ENCODE peak calls at places on chromosomes 12 and 14, in ten cellular contexts. H, O, Z, I, L, K, A, Y, P and M are unnamed samples.

GRCh38 chr12:30719060-30719459 is 23.4 kb upstream of the IPO8 start:
- DNase-seq in H (no peak), O (no peak), Z (no peak), I (no peak), L (peak; percentile 59), K (peak; percentile 34), A (no peak), Y (peak; percentile 79), P (no peak), M (peak; percentile 52)

GRCh38 chr14:22689186-22689585 is 45.0 kb upstream of the OR6J1 start:
- DNase-seq in H (no peak), O (no peak), Z (no peak), I (no peak), L (peak; percentile 90), K (peak; percentile 90), A (no peak), Y (peak; percentile 92), P (no peak), M (no peak)

GRCh38 chr12:91533366-91533765 is 350.7 kb upstream of the DCN start:
- DNase-seq in H (no peak), O (no peak), Z (no peak), I (no peak), L (no peak), K (no peak), A (no peak), Y (no peak), P (no peak), M (no peak)

GRCh38 chr12:120739821-120740613 is 14.4 kb downstream of the ACADS start:
- DNase-seq in H (no peak), O (no peak), Z (no peak), I (no peak), L (no peak), K (no peak), A (no peak), Y (no peak), P (no peak), M (no peak)

GRCh38 chr14:102280376-102280962 is 24.5 kb downstream of the MOK start:
- DNase-seq in H (no peak), O (no peak), Z (no peak), I (no peak), L (peak; percentile 82), K (peak; percentile 98), A (no peak), Y (peak; percentile 98), P (no peak), M (peak; percentile 78)

GRCh38 chr12:76413121-76413520 is 64.9 kb upstream of the BBS10 start:
- DNase-seq in H (no peak), O (no peak), Z (no peak), I (no peak), L (no peak), K (no peak), A (no peak), Y (no peak), P (no peak), M (no peak)

GRCh38 chr12:47147749-47148148 is 68.0 kb upstream of the AMIGO2 start:
- DNase-seq in H (no peak), O (no peak), Z (no peak), I (no peak), L (no peak), K (no peak), A (no peak), Y (peak; percentile 44), P (no peak), M (no peak)

GRCh38 chr12:9786726-9787339 is 26.1 kb upstream of the CD69 start:
- DNase-seq in H (no peak), O (no peak), Z (no peak), I (no peak), L (no peak), K (no peak), A (no peak), Y (no peak), P (no peak), M (no peak)

GRCh38 chr14:53249059-53249458 is 95.9 kb upstream of the DDHD1 start:
- DNase-seq in H (no peak), O (no peak), Z (no peak), I (no peak), L (peak; percentile 35), K (no peak), A (no peak), Y (no peak), P (no peak), M (no peak)

GRCh38 chr12:120266180-120266535 is 628 bp upstream of the PXN start:
- DNase-seq in H (no peak), O (no peak), Z (no peak), I (no peak), L (no peak), K (no peak), A (no peak), Y (no peak), P (no peak), M (no peak)

GRCh38 chr12:103632554-103633216 is 45.6 kb downstream of the STAB2 start:
- DNase-seq in H (no peak), O (peak; percentile 55), Z (peak; percentile 80), I (no peak), L (peak; percentile 36), K (peak; percentile 39), A (peak; percentile 31), Y (no peak), P (peak; percentile 72), M (peak; percentile 10)

DNA sequence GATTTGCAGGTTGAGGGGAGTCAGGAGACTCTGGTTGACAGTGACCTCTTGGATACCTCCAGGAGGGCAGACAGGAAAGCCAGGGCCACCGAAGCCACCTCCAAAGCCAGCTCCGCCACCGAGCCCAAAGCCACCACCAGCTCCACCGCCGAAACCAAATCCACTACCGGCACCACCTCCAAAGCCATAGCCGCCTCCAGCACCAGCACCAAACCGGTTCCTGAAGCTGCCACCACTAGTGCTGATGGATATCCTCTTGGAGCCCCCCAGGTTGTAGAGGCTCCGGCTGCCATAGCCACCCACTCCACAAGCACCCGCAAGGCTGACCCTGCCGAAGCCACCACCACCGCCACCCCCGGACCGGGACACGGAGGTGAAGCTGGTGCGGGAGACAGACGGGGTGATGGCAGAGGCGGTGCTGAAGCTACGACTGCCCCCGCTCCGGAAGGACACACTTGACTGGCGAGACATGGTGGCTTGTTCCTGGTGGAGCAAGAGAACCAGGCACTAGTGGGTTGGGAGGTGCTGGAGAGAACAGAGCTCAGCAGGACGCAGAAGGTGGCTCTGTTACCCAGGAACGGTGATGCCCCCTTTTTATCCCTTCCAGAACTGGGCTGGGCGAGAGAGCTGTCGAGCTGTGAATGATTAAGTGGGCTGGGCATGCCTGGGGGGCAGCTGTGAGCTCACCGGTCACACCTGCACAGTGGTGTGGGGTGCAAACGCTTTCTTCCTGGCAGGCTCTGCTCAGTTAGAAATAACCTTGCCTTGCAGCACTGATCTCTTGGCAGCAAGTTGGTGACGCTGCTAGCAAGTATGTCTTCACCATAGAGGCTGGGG is at the start of gene KRT5:
- DNase-seq in H (no peak), O (peak; percentile 7), Z (no peak), I (no peak), L (no peak), K (no peak), A (no peak), Y (no peak), P (no peak), M (no peak)
- TF ChIP-seq CTCF in H (no peak), O (no peak), Z (no peak), I (no peak), L (no peak), K (no peak), A (no peak), Y (no peak), P (no peak), M (no peak)

DNA sequence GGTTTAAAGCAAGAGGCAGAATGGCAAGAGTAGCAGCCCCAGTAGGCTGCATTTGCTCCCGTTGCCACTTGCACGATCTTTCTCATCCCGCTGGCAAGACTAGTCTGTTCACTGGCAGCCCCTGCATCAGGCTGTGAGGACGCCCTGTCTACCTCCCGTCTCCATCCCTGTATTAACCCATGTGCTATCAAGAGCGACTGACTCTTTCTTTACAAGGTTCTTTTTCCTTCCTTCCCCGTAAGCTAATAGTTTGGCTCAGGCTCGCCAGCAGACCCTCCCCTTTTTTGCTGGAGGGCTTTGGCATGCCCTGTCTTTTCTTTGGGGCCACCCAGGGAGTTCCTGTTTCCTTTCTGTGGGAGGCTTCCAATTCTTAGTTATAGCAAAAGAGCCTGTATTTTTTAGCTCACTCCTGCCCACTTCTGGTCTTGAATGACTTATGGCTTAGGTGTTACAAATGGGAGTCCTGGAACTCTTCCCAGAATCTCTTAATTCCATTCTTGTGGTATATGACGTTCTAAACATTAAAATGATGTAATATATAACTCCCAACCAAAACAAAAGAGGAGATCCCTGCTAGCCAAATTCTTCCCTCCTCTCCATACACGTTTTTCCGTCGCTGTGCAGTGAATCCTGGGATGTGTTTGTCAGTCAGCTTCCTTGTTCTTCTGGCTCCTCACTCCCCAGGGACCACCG is 149.0 kb downstream of the PRKCH start:
- DNase-seq in H (no peak), O (no peak), Z (peak; percentile 24), I (no peak), L (peak; percentile 99), K (peak; percentile 94), A (no peak), Y (peak; percentile 90), P (no peak), M (peak; percentile 86)
- TF ChIP-seq CTCF in H (no peak), O (no peak), Z (no peak), I (no peak), L (peak; percentile 20), K (peak; percentile 50), A (no peak), Y (peak; percentile 12), P (no peak), M (peak; percentile 37)

GRCh38 chr12:87853448-87854003 is 175.7 kb downstream of the C12orf50 start:
- DNase-seq in H (no peak), O (no peak), Z (no peak), I (no peak), L (no peak), K (no peak), A (no peak), Y (no peak), P (no peak), M (no peak)
- TF ChIP-seq CTCF in H (no peak), O (no peak), Z (no peak), I (no peak), L (no peak), K (no peak), A (no peak), Y (no peak), P (no peak), M (no peak)

GRCh38 chr14:85537526-85537925 is 7.6 kb downstream of the FLRT2 start:
- DNase-seq in H (no peak), O (no peak), Z (no peak), I (no peak), L (no peak), K (no peak), A (no peak), Y (no peak), P (no peak), M (no peak)

GRCh38 chr14:85536835-85537195 is 6.9 kb downstream of the FLRT2 start:
- DNase-seq in H (no peak), O (no peak), Z (no peak), I (no peak), L (peak; percentile 50), K (no peak), A (no peak), Y (no peak), P (no peak), M (no peak)

GRCh38 chr14:85534914-85535313 is 5.0 kb downstream of the FLRT2 start:
- DNase-seq in H (no peak), O (no peak), Z (no peak), I (no peak), L (peak; percentile 26), K (no peak), A (no peak), Y (no peak), P (no peak), M (no peak)

GRCh38 chr14:85535316-85535715 is 5.4 kb downstream of the FLRT2 start:
- DNase-seq in H (no peak), O (no peak), Z (no peak), I (no peak), L (no peak), K (no peak), A (no peak), Y (no peak), P (no peak), M (no peak)

GRCh38 chr14:85535916-85536834 is 6.2 kb downstream of the FLRT2 start:
- DNase-seq in H (peak; percentile 44), O (no peak), Z (no peak), I (no peak), L (peak; percentile 76), K (no peak), A (no peak), Y (no peak), P (no peak), M (no peak)
- TF ChIP-seq CTCF in H (peak; percentile 53), O (peak; percentile 48), Z (no peak), I (no peak), L (peak; percentile 31), K (peak; percentile 29), A (no peak), Y (peak; percentile 24), P (peak; percentile 29), M (peak; percentile 40)